ENCODE peak calls at places on chromosomes 13 and 19, in five cellular contexts. E is activated B cell treated with CpG ODN at 0.5 μM for 24 hours, L is IMR-90, S is fibroblast of pulmonary artery, U is mucosa of descending colon. O is an unnamed sample.

GRCh38 chr19:33666196-33666595 is 44.4 kb downstream of the CHST8 start:
- DNase-seq in E (no peak), L (no peak), S (no peak), U (no peak), O (no peak)

GRCh38 chr19:2353895-2354592 is 6.0 kb upstream of the TMPRSS9 start:
- DNase-seq in E (no peak), L (no peak), S (no peak), U (peak), O (no peak)

GRCh38 chr19:43562698-43563241 is 12.6 kb downstream of the XRCC1 start:
- DNase-seq in E (peak), L (peak), S (peak), U (peak), O (peak)

GRCh38 chr13:31674056-31674455 is 65.3 kb upstream of the RXFP2 start:
- DNase-seq in E (no peak), L (no peak), S (peak), U (no peak), O (no peak)

GRCh38 chr19:35856001-35856400 is 710 bp upstream of the KIRREL2 start:
- DNase-seq in E (no peak), L (no peak), S (no peak), U (no peak), O (no peak)

GRCh38 chr19:4368128-4368820 is 24.9 kb downstream of the MPND start:
- DNase-seq in E (peak), L (peak), S (peak), U (no peak), O (no peak)

GRCh38 chr19:44662686-44663085 is 8.6 kb upstream of the CEACAM19 start:
- DNase-seq in E (no peak), L (peak), S (no peak), U (no peak), O (no peak)

GRCh38 chr19:41870401-41870873 is 6.6 kb upstream of the CD79A start:
- DNase-seq in E (no peak), L (peak), S (peak), U (peak), O (no peak)

GRCh38 chr13:111874981-111875380 is 192.0 kb upstream of the SOX1 start:
- DNase-seq in E (no peak), L (no peak), S (no peak), U (no peak), O (no peak)

GRCh38 chr13:109348514-109349340 is 437.7 kb downstream of the IRS2 start:
- DNase-seq in E (no peak), L (peak), S (peak), U (no peak), O (no peak)

GRCh38 chr13:84845875-84846619 is 953.2 kb downstream of the SLITRK6 start:
- DNase-seq in E (no peak), L (no peak), S (no peak), U (no peak), O (no peak)

GRCh38 chr13:34321986-34322385 is 504.0 kb downstream of the RFC3 start:
- DNase-seq in E (no peak), L (no peak), S (no peak), U (no peak), O (no peak)

GRCh38 chr13:32314968-32315254 is 252 bp downstream of the ZAR1L start:
- DNase-seq in E (no peak), L (peak), S (peak), U (no peak), O (peak)

GRCh38 chr19:45798995-45799517 is 6.4 kb upstream of the DMWD start:
- DNase-seq in E (peak), L (peak), S (peak), U (no peak), O (no peak)

GRCh38 chr13:38941353-38941945 is 49.2 kb downstream of the STOML3 start:
- DNase-seq in E (no peak), L (no peak), S (peak), U (no peak), O (no peak)

GRCh38 chr13:105773887-105774538 is 761.4 kb downstream of the EFNB2 start:
- DNase-seq in E (no peak), L (peak), S (peak), U (no peak), O (no peak)

GRCh38 chr13:49681837-49682236 is 9.4 kb downstream of the EBPL start:
- DNase-seq in E (no peak), L (peak), S (peak), U (no peak), O (no peak)

GRCh38 chr19:33444993-33445751 is 71.7 kb downstream of the CEBPG start:
- DNase-seq in E (no peak), L (peak), S (no peak), U (no peak), O (peak)

GRCh38 chr19:20660473-20660872 is 898 bp downstream of the ZNF626 start:
- DNase-seq in E (no peak), L (no peak), S (peak), U (no peak), O (no peak)

GRCh38 chr13:52850396-52851152 is 2.1 kb upstream of the PCDH8 start:
- DNase-seq in E (no peak), L (peak), S (peak), U (peak), O (no peak)

GRCh38 chr13:48448285-48448962 is 35.5 kb upstream of the LPAR6 start:
- DNase-seq in E (no peak), L (no peak), S (no peak), U (no peak), O (no peak)

GRCh38 chr13:91045351-91046034 is 302.0 kb upstream of the MIR17HG start:
- DNase-seq in E (no peak), L (no peak), S (peak), U (no peak), O (no peak)
- TF ChIP-seq CTCF in E (no peak), L (no peak), S (peak), U (no peak), O (no peak)

GRCh38 chr19:50679177-50680125 is 30.2 kb downstream of the C19orf81 start:
- DNase-seq in E (peak), L (peak), S (peak), U (peak), O (peak)

GRCh38 chr19:50677636-50678035 is 28.4 kb downstream of the C19orf81 start:
- DNase-seq in E (no peak), L (no peak), S (no peak), U (no peak), O (no peak)

GRCh38 chr19:50676625-50677197 is 27.5 kb downstream of the C19orf81 start:
- DNase-seq in E (no peak), L (no peak), S (no peak), U (no peak), O (no peak)

GRCh38 chr19:50673118-50673517 is 23.9 kb downstream of the C19orf81 start:
- DNase-seq in E (no peak), L (no peak), S (no peak), U (no peak), O (no peak)

GRCh38 chr19:50678323-50678722 is 29.1 kb downstream of the C19orf81 start:
- DNase-seq in E (no peak), L (no peak), S (no peak), U (no peak), O (no peak)
- TF ChIP-seq CTCF in E (no peak), L (no peak), S (no peak), U (no peak), O (no peak)

DNA sequence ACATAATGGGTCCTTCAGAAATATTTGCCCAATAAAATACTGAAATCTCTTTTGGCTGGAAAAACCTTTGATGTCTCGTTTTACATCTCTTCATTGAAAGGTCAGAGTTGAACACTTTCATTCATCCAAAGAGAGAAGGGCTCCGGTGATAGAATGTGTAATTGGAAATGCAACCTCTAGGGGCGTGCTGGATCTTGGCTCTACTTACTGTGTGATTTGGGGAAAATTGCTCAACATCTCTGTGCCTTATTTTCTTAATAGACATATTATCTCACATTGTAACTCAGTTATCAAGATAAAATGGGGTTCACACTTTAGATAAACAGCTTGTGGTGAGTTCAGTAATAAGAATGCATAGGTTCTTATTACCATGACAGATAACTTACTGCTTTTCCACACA is 1444.1 kb downstream of the SLITRK5 start:
- DNase-seq in E (no peak), L (no peak), S (no peak), U (no peak), O (no peak)
- TF ChIP-seq CTCF in E (no peak), L (no peak), S (peak), U (no peak), O (no peak)

DNA sequence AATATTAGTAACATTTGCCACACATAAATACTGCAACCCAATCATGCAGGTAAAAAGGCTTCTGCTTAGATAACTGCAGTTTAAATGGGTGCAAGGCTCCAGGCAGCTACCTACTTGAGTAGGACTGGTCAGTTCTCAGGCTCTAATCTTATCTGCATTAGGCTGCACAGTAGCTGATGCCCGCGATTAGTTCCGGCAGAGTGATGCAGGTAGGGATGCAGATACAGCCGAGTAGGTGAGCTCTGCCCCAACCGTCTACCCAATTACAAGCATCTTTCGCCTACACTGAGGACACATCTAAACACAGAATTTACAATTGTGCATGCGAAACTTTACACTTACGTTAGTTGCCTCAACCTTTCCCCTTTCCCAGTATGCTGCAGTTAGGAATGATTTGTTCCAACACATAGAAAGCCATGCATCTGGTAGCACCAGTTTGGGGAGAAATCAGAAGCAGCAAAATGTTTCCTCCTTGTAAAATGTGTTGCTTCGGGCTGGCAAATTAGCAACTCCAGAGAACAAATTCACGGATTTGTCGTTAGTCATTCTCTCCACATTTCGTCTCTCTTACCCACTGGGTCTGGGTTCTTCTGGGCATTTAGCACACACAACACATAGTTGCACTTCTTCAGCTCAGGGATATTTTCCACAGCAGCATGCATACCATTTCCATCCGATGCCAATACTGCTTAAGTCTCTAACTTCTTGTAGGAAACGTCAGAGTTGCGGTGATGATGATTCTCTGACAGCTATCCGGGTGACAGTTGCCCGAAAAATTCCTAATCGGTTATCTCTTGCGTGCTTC is 496 bp downstream of the PCDH9 start:
- DNase-seq in E (no peak), L (peak), S (no peak), U (no peak), O (no peak)
- TF ChIP-seq CTCF in E (no peak), L (no peak), S (no peak), U (no peak), O (no peak)

DNA sequence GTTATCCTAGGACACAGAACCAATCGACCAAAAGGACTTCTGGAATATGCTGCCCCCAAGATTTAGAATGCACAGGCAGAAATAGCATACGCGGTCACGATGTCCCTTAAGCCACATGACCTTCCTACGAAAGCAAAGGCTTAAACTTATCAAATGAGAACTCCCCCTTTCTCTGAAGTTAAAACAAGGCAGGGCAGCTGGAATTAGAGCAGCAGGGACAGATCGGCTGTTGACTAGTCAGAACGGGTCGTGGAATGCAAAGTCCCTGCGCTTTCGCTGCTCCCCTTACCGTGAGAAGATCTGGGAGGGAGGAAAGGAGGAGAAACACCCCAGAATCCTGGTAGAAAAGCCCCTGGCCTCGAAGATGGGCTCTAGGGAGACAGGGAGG is 799 bp upstream of the USPL1 start:
- DNase-seq in E (no peak), L (peak), S (peak), U (no peak), O (peak)
- TF ChIP-seq CTCF in E (no peak), L (no peak), S (no peak), U (no peak), O (no peak)

O was measured in CD14-positive monocyte.